ENCODE peak calls at places on chromosomes 5 and 9, in four cellular contexts. Q, E, T and S are unnamed samples.
A peak's percentile ranks its signal among the peaks of the same experiment; 100 is the strongest.

GRCh38 chr9:125970340-125970739 is 223.2 kb downstream of the PBX3 start:
- DNase-seq in Q (no peak), E (no peak), T (no peak), S (no peak)

GRCh38 chr5:83253731-83254130 is 176.4 kb downstream of the XRCC4 start:
- DNase-seq in Q (no peak), E (no peak), T (no peak), S (peak; percentile 24)

GRCh38 chr5:148469446-148470062 is 85.8 kb downstream of the FBXO38 start:
- DNase-seq in Q (no peak), E (peak; percentile 41), T (no peak), S (peak; percentile 74)

GRCh38 chr5:88236866-88237642 is 31.6 kb downstream of the TMEM161B start:
- DNase-seq in Q (no peak), E (peak; percentile 39), T (no peak), S (peak; percentile 35)

GRCh38 chr9:83620841-83621636 is 1.9 kb upstream of the IDNK start:
- DNase-seq in Q (no peak), E (peak; percentile 68), T (peak; percentile 52), S (peak; percentile 53)

GRCh38 chr9:135345775-135346433 is 133.7 kb upstream of the PPP1R26 start:
- DNase-seq in Q (no peak), E (no peak), T (no peak), S (no peak)

GRCh38 chr5:59351076-59351794 is 542.3 kb downstream of the PDE4D start:
- DNase-seq in Q (no peak), E (peak; percentile 93), T (no peak), S (peak; percentile 41)

GRCh38 chr5:128053291-128053954 is 30.1 kb upstream of the SLC12A2 start:
- DNase-seq in Q (no peak), E (peak; percentile 70), T (no peak), S (peak; percentile 9)

GRCh38 chr5:58133631-58134296 is 326.1 kb downstream of the PLK2 start:
- DNase-seq in Q (no peak), E (peak; percentile 72), T (no peak), S (peak; percentile 42)

GRCh38 chr5:44719856-44720255 is 88.9 kb upstream of the MRPS30 start:
- DNase-seq in Q (no peak), E (no peak), T (no peak), S (no peak)

GRCh38 chr5:75616286-75616810 is 5.1 kb downstream of the ANKDD1B start:
- DNase-seq in Q (no peak), E (peak; percentile 70), T (no peak), S (no peak)

GRCh38 chr9:83199240-83199639 is 136.3 kb upstream of the RASEF start:
- DNase-seq in Q (no peak), E (peak; percentile 84), T (peak; percentile 33), S (peak; percentile 60)

GRCh38 chr9:99162759-99163364 is 57.9 kb downstream of the TGFBR1 start:
- DNase-seq in Q (no peak), E (peak; percentile 68), T (no peak), S (peak; percentile 49)

GRCh38 chr9:124527781-124528180 is 20.6 kb upstream of the NR5A1 start:
- DNase-seq in Q (no peak), E (peak; percentile 28), T (no peak), S (peak; percentile 44)

GRCh38 chr9:109272045-109272444 is 48.8 kb downstream of the EPB41L4B start:
- DNase-seq in Q (no peak), E (no peak), T (no peak), S (no peak)

GRCh38 chr5:131304414-131304813 is 40.6 kb downstream of the CDC42SE2 start:
- DNase-seq in Q (no peak), E (no peak), T (no peak), S (no peak)

GRCh38 chr5:176831026-176831423 is 20.7 kb downstream of the UNC5A start:
- DNase-seq in Q (no peak), E (no peak), T (no peak), S (no peak)